ENCODE peak calls at places on chromosomes 2 and 18, in six cellular contexts. D, O, R, K, Y and S are unnamed samples.

GRCh38 chr2:152098798-152099654 is at the start of gene CACNB4:
- DNase-seq in D (peak; percentile 51), Y (no peak), O (no peak), K (peak; percentile 21), R (peak; percentile 14), S (peak; percentile 65)

GRCh38 chr18:629303-630150 is 27.9 kb upstream of the TYMS start:
- DNase-seq in D (no peak), Y (no peak), R (no peak), K (no peak), O (no peak), S (no peak)

GRCh38 chr18:70139138-70139537 is 66.3 kb downstream of the RTTN start:
- DNase-seq in K (no peak), R (no peak), D (no peak), Y (no peak), O (no peak), S (no peak)

GRCh38 chr2:178072383-178073301 is at the start of gene PDE11A:
- DNase-seq in O (peak; percentile 88), Y (no peak), D (peak; percentile 86), R (peak; percentile 70), K (peak; percentile 75), S (peak; percentile 87)

GRCh38 chr18:69998523-69998987 is 50.9 kb upstream of the CD226 start:
- DNase-seq in R (no peak), D (no peak), Y (no peak), O (no peak), K (no peak), S (no peak)

GRCh38 chr18:245282-245847 is 22.5 kb downstream of the THOC1 start:
- DNase-seq in O (no peak), D (no peak), K (no peak), R (no peak), Y (no peak), S (no peak)

GRCh38 chr2:121362776-121363175 is 77.8 kb upstream of the TFCP2L1 start:
- DNase-seq in Y (no peak), O (no peak), D (no peak), R (no peak), K (no peak), S (no peak)

GRCh38 chr2:11371099-11371937 is 26.9 kb upstream of the ROCK2 start:
- DNase-seq in K (no peak), O (no peak), D (no peak), R (no peak), Y (no peak), S (no peak)

GRCh38 chr18:21129586-21130216 is 18.1 kb upstream of the ROCK1 start:
- DNase-seq in O (no peak), D (no peak), R (no peak), Y (no peak), K (no peak), S (no peak)

GRCh38 chr2:108492364-108492763 is 41.9 kb upstream of the LIMS1 start:
- DNase-seq in D (no peak), K (no peak), Y (no peak), R (no peak), O (peak; percentile 37), S (no peak)

GRCh38 chr2:10654069-10654468 is 35.7 kb downstream of the NOL10 start:
- DNase-seq in O (peak; percentile 87), K (no peak), R (no peak), D (no peak), Y (peak; percentile 13), S (no peak)

GRCh38 chr18:79378416-79379250 is 17.1 kb upstream of the NFATC1 start:
- DNase-seq in K (peak; percentile 83), O (peak; percentile 76), R (peak; percentile 97), D (peak; percentile 86), Y (no peak), S (peak; percentile 92)
- TF ChIP-seq CTCF in K (peak; percentile 99), O (peak; percentile 90), R (peak; percentile 92), D (peak; percentile 97), Y (peak; percentile 98), S (peak; percentile 99)

GRCh38 chr18:62928316-62928715 is 213.0 kb downstream of the PHLPP1 start:
- DNase-seq in Y (no peak), D (no peak), O (no peak), R (no peak), K (no peak), S (no peak)
- TF ChIP-seq CTCF in Y (no peak), D (no peak), O (no peak), R (no peak), K (no peak), S (no peak)

DNA sequence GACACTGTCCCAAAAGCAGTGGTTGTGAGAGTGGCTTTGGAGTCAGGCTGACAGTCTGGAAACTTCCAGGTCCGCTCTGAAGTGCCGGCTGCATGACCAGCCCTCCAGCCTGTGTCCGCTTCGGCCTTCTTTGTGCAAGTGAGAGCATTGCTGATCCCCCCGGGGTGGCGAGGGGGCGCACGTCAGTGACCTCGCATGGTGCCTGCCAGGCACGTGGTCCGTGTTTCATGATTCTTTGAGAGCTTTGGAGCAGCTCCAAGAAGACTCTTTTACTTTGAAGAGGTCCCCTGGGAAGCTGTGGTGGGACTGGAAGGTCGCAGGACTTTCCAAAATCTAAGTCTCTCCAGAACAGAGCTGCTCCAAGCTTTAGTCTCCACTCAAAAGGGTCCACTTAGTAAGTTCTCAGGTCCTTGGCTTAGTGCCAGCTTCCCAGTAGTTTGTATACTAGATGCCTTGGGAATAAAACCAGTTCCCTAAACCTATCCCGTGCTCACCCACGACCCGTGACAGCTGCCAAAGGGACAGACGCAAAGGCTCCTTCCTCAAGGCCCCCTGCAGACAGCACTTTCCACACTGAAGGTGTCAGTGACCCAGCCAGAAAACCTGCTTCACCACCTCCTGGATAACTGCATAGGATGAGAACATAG is 68.8 kb downstream of the ADI1 start:
- DNase-seq in Y (no peak), K (peak; percentile 51), R (no peak), O (no peak), D (no peak), S (no peak)
- TF ChIP-seq CTCF in Y (no peak), K (no peak), R (no peak), O (no peak), D (no peak), S (no peak)

GRCh38 chr2:166384774-166385173 is 9.0 kb upstream of the SCN9A start:
- DNase-seq in R (no peak), Y (no peak), O (peak; percentile 85), K (no peak), D (no peak), S (no peak)
- TF ChIP-seq CTCF in R (peak; percentile 66), Y (peak; percentile 24), O (peak; percentile 85), K (peak; percentile 42), D (peak; percentile 41), S (peak; percentile 41)

GRCh38 chr18:59055345-59056032 is 84.2 kb upstream of the SEC11C start:
- DNase-seq in Y (no peak), K (no peak), O (no peak), R (no peak), D (no peak), S (no peak)
- TF ChIP-seq CTCF in Y (peak; percentile 12), K (no peak), O (peak; percentile 33), R (no peak), D (no peak), S (no peak)